ENCODE peak calls at places on chromosomes 4 and X, in ten cellular contexts. One of them, this sample, is unnamed.

GRCh38 chr4:103099691-103100392 is at the start of gene BDH2:
- DNase-seq in activated CD4-positive, alpha-beta T cell treated with anti-CD3 and anti-CD28 coated beads for 24 hours: peak
- DNase-seq in T1000: peak
- DNase-seq in germinal center: peak
- DNase-seq in RCC 7860: peak
- DNase-seq in stimulated activated naive CD8-positive, alpha-beta T cell treated with anti-CD3 and anti-CD28 coated beads, Interleukin-15, Interleukin-2, amounts not matched to agents 100 U/mL and 50 U/mL, for 24 hours: peak
- DNase-seq in renal cortical epithelial cell: peak
- DNase-seq in M059J: peak
- DNase-seq in H9: peak
- DNase-seq in Peyer's patch: peak
- DNase-seq in this sample: peak

GRCh38 chrX:2320580-2321327 is 180.0 kb downstream of the DHRSX start:
- DNase-seq in activated CD4-positive, alpha-beta T cell treated with anti-CD3 and anti-CD28 coated beads for 24 hours: no peak
- DNase-seq in T1000: no peak
- DNase-seq in germinal center: no peak
- DNase-seq in RCC 7860: no peak
- DNase-seq in stimulated activated naive CD8-positive, alpha-beta T cell treated with anti-CD3 and anti-CD28 coated beads, Interleukin-15, Interleukin-2, amounts not matched to agents 100 U/mL and 50 U/mL, for 24 hours: no peak
- DNase-seq in renal cortical epithelial cell: peak
- DNase-seq in M059J: no peak
- DNase-seq in H9: no peak
- DNase-seq in Peyer's patch: no peak
- DNase-seq in this sample: no peak

GRCh38 chr4:37908488-37909343 is 17.8 kb downstream of the TBC1D1 start:
- DNase-seq in activated CD4-positive, alpha-beta T cell treated with anti-CD3 and anti-CD28 coated beads for 24 hours: no peak
- DNase-seq in T1000: no peak
- DNase-seq in germinal center: no peak
- DNase-seq in RCC 7860: no peak
- DNase-seq in stimulated activated naive CD8-positive, alpha-beta T cell treated with anti-CD3 and anti-CD28 coated beads, Interleukin-15, Interleukin-2, amounts not matched to agents 100 U/mL and 50 U/mL, for 24 hours: no peak
- DNase-seq in renal cortical epithelial cell: peak
- DNase-seq in M059J: peak
- DNase-seq in H9: no peak
- DNase-seq in Peyer's patch: no peak
- DNase-seq in this sample: peak

GRCh38 chr4:80138556-80139538 is 58.5 kb upstream of the PRDM8 start:
- DNase-seq in activated CD4-positive, alpha-beta T cell treated with anti-CD3 and anti-CD28 coated beads for 24 hours: no peak
- DNase-seq in T1000: no peak
- DNase-seq in germinal center: no peak
- DNase-seq in RCC 7860: no peak
- DNase-seq in stimulated activated naive CD8-positive, alpha-beta T cell treated with anti-CD3 and anti-CD28 coated beads, Interleukin-15, Interleukin-2, amounts not matched to agents 100 U/mL and 50 U/mL, for 24 hours: peak
- DNase-seq in renal cortical epithelial cell: no peak
- DNase-seq in M059J: peak
- DNase-seq in H9: no peak
- DNase-seq in Peyer's patch: peak
- DNase-seq in this sample: no peak

GRCh38 chr4:42344260-42344659 is 53.0 kb upstream of the SHISA3 start:
- DNase-seq in activated CD4-positive, alpha-beta T cell treated with anti-CD3 and anti-CD28 coated beads for 24 hours: no peak
- DNase-seq in T1000: no peak
- DNase-seq in germinal center: no peak
- DNase-seq in RCC 7860: no peak
- DNase-seq in stimulated activated naive CD8-positive, alpha-beta T cell treated with anti-CD3 and anti-CD28 coated beads, Interleukin-15, Interleukin-2, amounts not matched to agents 100 U/mL and 50 U/mL, for 24 hours: no peak
- DNase-seq in renal cortical epithelial cell: no peak
- DNase-seq in M059J: no peak
- DNase-seq in H9: no peak
- DNase-seq in Peyer's patch: no peak
- DNase-seq in this sample: no peak

GRCh38 chrX:24426921-24427746 is 38.0 kb upstream of the PDK3 start:
- DNase-seq in activated CD4-positive, alpha-beta T cell treated with anti-CD3 and anti-CD28 coated beads for 24 hours: no peak
- DNase-seq in T1000: no peak
- DNase-seq in germinal center: no peak
- DNase-seq in RCC 7860: no peak
- DNase-seq in stimulated activated naive CD8-positive, alpha-beta T cell treated with anti-CD3 and anti-CD28 coated beads, Interleukin-15, Interleukin-2, amounts not matched to agents 100 U/mL and 50 U/mL, for 24 hours: no peak
- DNase-seq in renal cortical epithelial cell: peak
- DNase-seq in M059J: peak
- DNase-seq in H9: no peak
- DNase-seq in Peyer's patch: no peak
- DNase-seq in this sample: peak

GRCh38 chr4:167885872-167886271 is 206.5 kb upstream of the ANXA10 start:
- DNase-seq in activated CD4-positive, alpha-beta T cell treated with anti-CD3 and anti-CD28 coated beads for 24 hours: no peak
- DNase-seq in T1000: no peak
- DNase-seq in germinal center: no peak
- DNase-seq in RCC 7860: no peak
- DNase-seq in stimulated activated naive CD8-positive, alpha-beta T cell treated with anti-CD3 and anti-CD28 coated beads, Interleukin-15, Interleukin-2, amounts not matched to agents 100 U/mL and 50 U/mL, for 24 hours: no peak
- DNase-seq in renal cortical epithelial cell: no peak
- DNase-seq in M059J: no peak
- DNase-seq in H9: no peak
- DNase-seq in Peyer's patch: no peak
- DNase-seq in this sample: no peak

GRCh38 chrX:63656871-63657580 is 128.0 kb downstream of the ARHGEF9 start:
- DNase-seq in activated CD4-positive, alpha-beta T cell treated with anti-CD3 and anti-CD28 coated beads for 24 hours: no peak
- DNase-seq in T1000: peak
- DNase-seq in germinal center: no peak
- DNase-seq in RCC 7860: no peak
- DNase-seq in stimulated activated naive CD8-positive, alpha-beta T cell treated with anti-CD3 and anti-CD28 coated beads, Interleukin-15, Interleukin-2, amounts not matched to agents 100 U/mL and 50 U/mL, for 24 hours: no peak
- DNase-seq in renal cortical epithelial cell: no peak
- DNase-seq in M059J: peak
- DNase-seq in H9: no peak
- DNase-seq in Peyer's patch: no peak
- DNase-seq in this sample: no peak

GRCh38 chrX:386239-386767 is 404 bp downstream of the PPP2R3B start:
- DNase-seq in activated CD4-positive, alpha-beta T cell treated with anti-CD3 and anti-CD28 coated beads for 24 hours: peak
- DNase-seq in T1000: no peak
- DNase-seq in germinal center: peak
- DNase-seq in RCC 7860: no peak
- DNase-seq in stimulated activated naive CD8-positive, alpha-beta T cell treated with anti-CD3 and anti-CD28 coated beads, Interleukin-15, Interleukin-2, amounts not matched to agents 100 U/mL and 50 U/mL, for 24 hours: peak
- DNase-seq in renal cortical epithelial cell: no peak
- DNase-seq in M059J: no peak
- DNase-seq in H9: no peak
- DNase-seq in Peyer's patch: no peak
- DNase-seq in this sample: no peak

This sample was measured in kidney glomerular epithelial cell.